ENCODE peak calls at places on chromosomes 16 and 17, in nine cellular contexts. One of them, this sample, is unnamed.

GRCh38 chr16:8886593-8887437 is 4.7 kb downstream of the LITAFD start:
- DNase-seq in IMR-90: no peak
- DNase-seq in LoVo: no peak
- DNase-seq in effector memory CD4-positive, alpha-beta T cell: no peak
- DNase-seq in T-helper 9 cell: no peak
- DNase-seq in activated T-cell treated with anti-CD3 and anti-CD28 coated beads for 1 hour: no peak
- DNase-seq in NCI-H1694 treated with DMSO at 0.1 percent for 48 hours: no peak
- DNase-seq in activated B cell treated with CpG ODN at 0.5 μM for 24 hours: no peak
- DNase-seq in cardiac septum: no peak
- DNase-seq in this sample: no peak

GRCh38 chr16:11100239-11100750 is 155.7 kb downstream of the SOCS1 start:
- DNase-seq in NCI-H1694 treated with DMSO at 0.1 percent for 48 hours: peak; percentile 19
- DNase-seq in LoVo: no peak
- DNase-seq in T-helper 9 cell: no peak
- DNase-seq in activated B cell treated with CpG ODN at 0.5 μM for 24 hours: no peak
- DNase-seq in IMR-90: peak; percentile 100
- DNase-seq in effector memory CD4-positive, alpha-beta T cell: no peak
- DNase-seq in activated T-cell treated with anti-CD3 and anti-CD28 coated beads for 1 hour: no peak
- DNase-seq in cardiac septum: no peak
- DNase-seq in this sample: peak; percentile 23

GRCh38 chr17:58970966-58971575 is 135.6 kb downstream of the TRIM37 start:
- DNase-seq in cardiac septum: no peak
- DNase-seq in effector memory CD4-positive, alpha-beta T cell: no peak
- DNase-seq in NCI-H1694 treated with DMSO at 0.1 percent for 48 hours: no peak
- DNase-seq in LoVo: no peak
- DNase-seq in T-helper 9 cell: no peak
- DNase-seq in activated B cell treated with CpG ODN at 0.5 μM for 24 hours: no peak
- DNase-seq in activated T-cell treated with anti-CD3 and anti-CD28 coated beads for 1 hour: no peak
- DNase-seq in IMR-90: peak; percentile 36
- DNase-seq in this sample: no peak

GRCh38 chr17:41369713-41370112 is at the start of gene KRT33B:
- DNase-seq in IMR-90: no peak
- DNase-seq in NCI-H1694 treated with DMSO at 0.1 percent for 48 hours: no peak
- DNase-seq in cardiac septum: no peak
- DNase-seq in T-helper 9 cell: no peak
- DNase-seq in LoVo: no peak
- DNase-seq in effector memory CD4-positive, alpha-beta T cell: no peak
- DNase-seq in activated B cell treated with CpG ODN at 0.5 μM for 24 hours: no peak
- DNase-seq in activated T-cell treated with anti-CD3 and anti-CD28 coated beads for 1 hour: no peak
- DNase-seq in this sample: no peak

GRCh38 chr17:27471321-27472269 is 15.3 kb downstream of the KSR1 start:
- DNase-seq in LoVo: no peak
- DNase-seq in IMR-90: peak; percentile 41
- DNase-seq in NCI-H1694 treated with DMSO at 0.1 percent for 48 hours: no peak
- DNase-seq in effector memory CD4-positive, alpha-beta T cell: peak; percentile 44
- DNase-seq in activated B cell treated with CpG ODN at 0.5 μM for 24 hours: peak; percentile 53
- DNase-seq in T-helper 9 cell: peak; percentile 46
- DNase-seq in activated T-cell treated with anti-CD3 and anti-CD28 coated beads for 1 hour: peak; percentile 40
- DNase-seq in cardiac septum: no peak
- DNase-seq in this sample: peak; percentile 41

GRCh38 chr17:1031711-1032110 is 34.8 kb downstream of the TIMM22 start:
- DNase-seq in IMR-90: no peak
- DNase-seq in cardiac septum: no peak
- DNase-seq in NCI-H1694 treated with DMSO at 0.1 percent for 48 hours: no peak
- DNase-seq in activated T-cell treated with anti-CD3 and anti-CD28 coated beads for 1 hour: no peak
- DNase-seq in effector memory CD4-positive, alpha-beta T cell: no peak
- DNase-seq in T-helper 9 cell: no peak
- DNase-seq in LoVo: no peak
- DNase-seq in activated B cell treated with CpG ODN at 0.5 μM for 24 hours: no peak
- DNase-seq in this sample: no peak

GRCh38 chr16:50506543-50506937 is 41.7 kb upstream of the NKD1 start:
- DNase-seq in cardiac septum: no peak
- DNase-seq in effector memory CD4-positive, alpha-beta T cell: no peak
- DNase-seq in IMR-90: no peak
- DNase-seq in T-helper 9 cell: no peak
- DNase-seq in activated B cell treated with CpG ODN at 0.5 μM for 24 hours: no peak
- DNase-seq in NCI-H1694 treated with DMSO at 0.1 percent for 48 hours: no peak
- DNase-seq in LoVo: no peak
- DNase-seq in activated T-cell treated with anti-CD3 and anti-CD28 coated beads for 1 hour: no peak
- DNase-seq in this sample: no peak

GRCh38 chr17:36602030-36602737 is 801 bp downstream of the MRM1 start:
- DNase-seq in activated B cell treated with CpG ODN at 0.5 μM for 24 hours: peak; percentile 20
- DNase-seq in T-helper 9 cell: no peak
- DNase-seq in cardiac septum: peak; percentile 77
- DNase-seq in NCI-H1694 treated with DMSO at 0.1 percent for 48 hours: no peak
- DNase-seq in IMR-90: peak; percentile 9
- DNase-seq in activated T-cell treated with anti-CD3 and anti-CD28 coated beads for 1 hour: no peak
- DNase-seq in LoVo: peak; percentile 10
- DNase-seq in effector memory CD4-positive, alpha-beta T cell: no peak
- DNase-seq in this sample: no peak

GRCh38 chr16:73171901-73172619 is 124.1 kb upstream of the ZFHX3 start:
- DNase-seq in activated B cell treated with CpG ODN at 0.5 μM for 24 hours: no peak
- DNase-seq in activated T-cell treated with anti-CD3 and anti-CD28 coated beads for 1 hour: no peak
- DNase-seq in effector memory CD4-positive, alpha-beta T cell: no peak
- DNase-seq in T-helper 9 cell: no peak
- DNase-seq in LoVo: no peak
- DNase-seq in IMR-90: no peak
- DNase-seq in cardiac septum: no peak
- DNase-seq in NCI-H1694 treated with DMSO at 0.1 percent for 48 hours: no peak
- DNase-seq in this sample: no peak